ENCODE peak calls at places on chromosome 17, in seven cellular contexts. One of them, this sample, is unnamed.

GRCh38 chr17:7018331-7018964 is 4.4 kb upstream of the BCL6B start:
- DNase-seq in Panc1: no peak
- DNase-seq in pancreas: no peak
- DNase-seq in ascending aorta: no peak
- DNase-seq in kidney: peak
- DNase-seq in fibroblast of lung: no peak
- DNase-seq in Peyer's patch: no peak
- DNase-seq in this sample: no peak

GRCh38 chr17:79911430-79912399 is 72.5 kb upstream of the CBX4 start:
- DNase-seq in fibroblast of lung: no peak
- DNase-seq in kidney: peak
- DNase-seq in pancreas: no peak
- DNase-seq in Panc1: no peak
- DNase-seq in ascending aorta: no peak
- DNase-seq in Peyer's patch: no peak
- DNase-seq in this sample: no peak

GRCh38 chr17:35002876-35003551 is 22.7 kb downstream of the LIG3 start:
- DNase-seq in fibroblast of lung: peak
- DNase-seq in Panc1: no peak
- DNase-seq in Peyer's patch: no peak
- DNase-seq in ascending aorta: no peak
- DNase-seq in kidney: no peak
- DNase-seq in pancreas: no peak
- DNase-seq in this sample: peak

GRCh38 chr17:57955183-57955952 is at the start of gene CUEDC1:
- DNase-seq in pancreas: peak
- DNase-seq in Peyer's patch: peak
- DNase-seq in ascending aorta: no peak
- DNase-seq in Panc1: no peak
- DNase-seq in fibroblast of lung: peak
- DNase-seq in kidney: peak
- DNase-seq in this sample: no peak

GRCh38 chr17:71922439-71922838 is 198.4 kb upstream of the SOX9 start:
- DNase-seq in pancreas: no peak
- DNase-seq in kidney: no peak
- DNase-seq in fibroblast of lung: peak
- DNase-seq in Panc1: peak
- DNase-seq in ascending aorta: no peak
- DNase-seq in Peyer's patch: no peak
- DNase-seq in this sample: no peak

GRCh38 chr17:33765871-33766270 is 472.8 kb upstream of the ASIC2 start:
- DNase-seq in kidney: no peak
- DNase-seq in ascending aorta: no peak
- DNase-seq in Panc1: no peak
- DNase-seq in fibroblast of lung: no peak
- DNase-seq in pancreas: no peak
- DNase-seq in Peyer's patch: no peak
- DNase-seq in this sample: no peak

GRCh38 chr17:50354198-50354597 is 8.3 kb downstream of the XYLT2 start:
- DNase-seq in kidney: no peak
- DNase-seq in ascending aorta: no peak
- DNase-seq in Panc1: no peak
- DNase-seq in pancreas: no peak
- DNase-seq in Peyer's patch: no peak
- DNase-seq in fibroblast of lung: no peak
- DNase-seq in this sample: no peak

GRCh38 chr17:62653831-62654829 is 26.7 kb downstream of the MRC2 start:
- DNase-seq in Peyer's patch: no peak
- DNase-seq in pancreas: peak
- DNase-seq in fibroblast of lung: peak
- DNase-seq in Panc1: no peak
- DNase-seq in kidney: peak
- DNase-seq in ascending aorta: peak
- DNase-seq in this sample: no peak

GRCh38 chr17:13204607-13205237 is 186.9 kb upstream of the ELAC2 start:
- DNase-seq in pancreas: no peak
- DNase-seq in fibroblast of lung: no peak
- DNase-seq in kidney: no peak
- DNase-seq in Peyer's patch: no peak
- DNase-seq in Panc1: no peak
- DNase-seq in ascending aorta: no peak
- DNase-seq in this sample: no peak

GRCh38 chr17:28744104-28744801 is 442 bp downstream of the TRAF4 start:
- DNase-seq in Peyer's patch: peak
- DNase-seq in fibroblast of lung: peak
- DNase-seq in kidney: peak
- DNase-seq in pancreas: peak
- DNase-seq in Panc1: no peak
- DNase-seq in ascending aorta: no peak
- DNase-seq in this sample: no peak

GRCh38 chr17:14428640-14429029 is 127.8 kb downstream of the HS3ST3B1 start:
- DNase-seq in fibroblast of lung: no peak
- DNase-seq in kidney: no peak
- DNase-seq in Peyer's patch: peak
- DNase-seq in ascending aorta: no peak
- DNase-seq in Panc1: no peak
- DNase-seq in pancreas: no peak
- DNase-seq in this sample: no peak

GRCh38 chr17:77408284-77408683 is 267.5 kb downstream of the SEC14L1 start:
- DNase-seq in kidney: peak
- DNase-seq in Peyer's patch: no peak
- DNase-seq in ascending aorta: no peak
- DNase-seq in fibroblast of lung: no peak
- DNase-seq in pancreas: no peak
- DNase-seq in Panc1: no peak
- DNase-seq in this sample: no peak

GRCh38 chr17:38870259-38871165 is 654 bp downstream of the LASP1 start:
- DNase-seq in pancreas: peak
- DNase-seq in kidney: peak
- DNase-seq in fibroblast of lung: peak
- DNase-seq in Panc1: no peak
- DNase-seq in Peyer's patch: peak
- DNase-seq in ascending aorta: no peak
- DNase-seq in this sample: no peak

GRCh38 chr17:19771971-19772630 is 24.0 kb upstream of the ALDH3A1 start:
- DNase-seq in Peyer's patch: no peak
- DNase-seq in fibroblast of lung: no peak
- DNase-seq in ascending aorta: no peak
- DNase-seq in Panc1: no peak
- DNase-seq in kidney: no peak
- DNase-seq in pancreas: no peak
- DNase-seq in this sample: no peak

DNA sequence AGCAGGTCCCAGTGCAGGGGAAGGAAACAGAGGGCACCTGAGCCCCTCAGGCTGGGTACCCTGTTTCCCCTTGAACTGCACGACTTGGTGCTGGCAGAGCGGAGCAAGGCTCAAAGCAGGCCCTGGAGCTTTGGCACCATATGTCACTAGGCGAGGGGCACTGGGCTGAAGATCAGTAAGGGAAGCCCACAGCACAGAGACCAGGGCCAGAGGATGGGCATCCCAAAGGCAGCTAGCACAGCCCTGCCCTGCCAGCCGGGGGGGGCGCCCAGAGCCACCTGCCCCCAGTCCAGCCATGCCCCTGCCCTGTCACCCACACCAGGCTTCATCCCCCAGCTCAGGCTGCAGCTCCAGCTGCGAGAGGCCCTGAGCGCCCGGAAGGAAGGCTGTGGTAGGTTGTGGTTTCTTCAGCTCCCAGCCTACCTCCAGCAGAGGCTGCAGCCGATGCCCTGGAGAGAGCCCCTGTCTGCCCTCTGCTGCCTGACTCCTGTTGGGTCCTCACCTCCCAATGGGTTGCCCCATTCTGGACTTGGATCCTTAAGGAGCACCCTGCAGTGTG is 10.9 kb downstream of the NHERF1 start:
- DNase-seq in fibroblast of lung: no peak
- DNase-seq in Panc1: no peak
- DNase-seq in kidney: peak
- DNase-seq in Peyer's patch: peak
- DNase-seq in pancreas: no peak
- DNase-seq in ascending aorta: no peak
- DNase-seq in this sample: no peak
- H3K4me3 ChIP-seq in fibroblast of lung: no peak
- H3K4me3 ChIP-seq in Panc1: no peak
- H3K4me3 ChIP-seq in kidney: peak
- H3K4me3 ChIP-seq in Peyer's patch: peak
- H3K4me3 ChIP-seq in pancreas: no peak
- H3K4me3 ChIP-seq in ascending aorta: no peak
- H3K4me3 ChIP-seq in this sample: peak

GRCh38 chr17:18362509-18363020 is 785 bp downstream of the SHMT1 start:
- DNase-seq in kidney: peak
- DNase-seq in fibroblast of lung: peak
- DNase-seq in Panc1: no peak
- DNase-seq in ascending aorta: no peak
- DNase-seq in pancreas: peak
- DNase-seq in Peyer's patch: peak
- DNase-seq in this sample: peak
- TF ChIP-seq CTCF in kidney: no peak
- TF ChIP-seq CTCF in fibroblast of lung: no peak
- TF ChIP-seq CTCF in Panc1: no peak
- TF ChIP-seq CTCF in ascending aorta: no peak
- TF ChIP-seq CTCF in pancreas: no peak
- TF ChIP-seq CTCF in Peyer's patch: no peak
- TF ChIP-seq CTCF in this sample: no peak

DNA sequence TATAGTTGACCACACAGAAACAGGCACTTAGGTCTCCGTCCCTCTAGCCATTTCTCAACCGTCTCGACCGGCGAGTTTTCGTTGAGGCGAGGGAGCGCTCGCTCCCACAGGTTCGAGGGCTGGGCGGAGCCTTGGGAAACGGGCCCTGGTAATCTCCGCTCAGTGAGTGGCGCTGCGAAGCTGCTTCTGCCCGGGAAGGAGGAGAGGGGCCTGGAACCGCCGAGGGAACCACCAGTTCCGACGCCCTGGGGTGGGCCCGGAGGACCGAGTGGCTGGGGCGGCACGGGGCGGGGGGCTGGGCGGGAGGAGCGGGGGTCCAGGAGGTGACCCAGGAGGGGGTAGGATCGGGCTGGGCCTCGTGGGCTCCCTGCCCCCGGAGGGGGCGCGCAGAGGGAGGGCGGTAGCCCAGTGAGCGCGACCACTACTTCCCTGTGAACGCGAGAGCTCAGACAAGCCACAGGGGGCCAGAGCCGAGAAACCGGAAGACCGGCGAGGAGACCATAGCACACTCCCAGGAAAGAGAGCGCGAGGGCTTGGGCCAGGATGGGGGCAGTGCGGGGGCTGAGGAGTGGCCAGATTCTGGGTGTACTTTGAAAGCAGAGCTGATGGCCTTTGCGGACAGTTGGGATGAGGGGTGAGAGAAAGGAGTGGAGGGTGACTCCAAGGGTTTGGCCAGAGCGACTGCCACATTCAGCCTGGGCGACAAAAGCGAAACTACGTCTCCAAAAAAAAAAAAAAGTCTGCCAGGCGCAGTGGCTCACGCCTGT is 29.9 kb upstream of the ARL4D start:
- DNase-seq in pancreas: peak
- DNase-seq in Peyer's patch: peak
- DNase-seq in kidney: peak
- DNase-seq in Panc1: no peak
- DNase-seq in fibroblast of lung: peak
- DNase-seq in ascending aorta: no peak
- DNase-seq in this sample: no peak
- H3K4me3 ChIP-seq in pancreas: peak
- H3K4me3 ChIP-seq in Peyer's patch: peak
- H3K4me3 ChIP-seq in kidney: peak
- H3K4me3 ChIP-seq in Panc1: peak
- H3K4me3 ChIP-seq in fibroblast of lung: peak
- H3K4me3 ChIP-seq in ascending aorta: peak
- H3K4me3 ChIP-seq in this sample: no peak

DNA sequence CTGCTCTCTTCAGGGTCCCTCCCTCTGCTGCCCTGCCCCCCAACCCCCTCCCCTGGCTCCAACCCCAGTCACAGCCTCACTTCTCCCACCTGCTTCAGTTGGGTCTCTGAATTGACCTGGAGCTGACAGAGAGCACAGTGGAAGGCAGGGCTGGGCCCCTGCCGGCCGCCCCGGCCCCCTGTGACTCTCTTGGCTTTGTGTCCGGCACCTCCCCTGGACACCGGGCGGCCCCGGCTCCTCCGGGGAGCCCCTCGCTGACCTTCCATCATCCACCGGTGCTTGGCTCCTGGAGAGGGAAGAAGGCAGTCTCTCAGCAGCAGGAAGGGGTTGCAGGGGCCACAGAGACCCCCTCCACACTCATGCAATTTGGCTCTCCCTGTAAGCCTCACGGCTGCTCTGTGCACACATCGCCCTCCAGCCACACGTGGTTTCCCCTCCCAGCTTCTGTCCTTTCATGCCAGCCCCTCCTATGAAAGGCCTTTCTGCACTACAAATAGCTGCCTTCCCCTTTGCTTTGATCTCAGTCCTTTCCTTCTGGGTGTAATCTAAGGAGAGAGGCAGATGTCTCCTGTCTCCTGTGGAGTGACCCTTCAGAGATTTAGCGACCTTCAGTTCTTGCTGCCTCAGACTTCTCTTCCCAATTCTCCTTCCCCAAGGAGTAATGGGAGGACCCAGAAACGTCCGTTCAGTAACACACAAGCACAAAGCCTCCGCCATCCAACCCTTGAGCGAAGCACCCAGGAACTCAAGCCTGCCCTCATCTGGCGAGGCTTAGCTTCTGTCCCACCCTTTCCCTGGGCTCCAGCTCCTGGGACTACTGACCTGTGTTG is 8.3 kb downstream of the NKIRAS2 start:
- DNase-seq in fibroblast of lung: no peak
- DNase-seq in Peyer's patch: no peak
- DNase-seq in Panc1: no peak
- DNase-seq in pancreas: no peak
- DNase-seq in kidney: no peak
- DNase-seq in ascending aorta: no peak
- DNase-seq in this sample: no peak
- TF ChIP-seq CTCF in fibroblast of lung: peak
- TF ChIP-seq CTCF in Peyer's patch: peak
- TF ChIP-seq CTCF in Panc1: peak
- TF ChIP-seq CTCF in pancreas: no peak
- TF ChIP-seq CTCF in kidney: no peak
- TF ChIP-seq CTCF in ascending aorta: no peak
- TF ChIP-seq CTCF in this sample: peak

GRCh38 chr17:59330314-59330942 is 1.0 kb upstream of the YPEL2 start:
- DNase-seq in ascending aorta: peak
- DNase-seq in kidney: peak
- DNase-seq in pancreas: peak
- DNase-seq in fibroblast of lung: no peak
- DNase-seq in Peyer's patch: peak
- DNase-seq in Panc1: no peak
- DNase-seq in this sample: peak
- H3K4me3 ChIP-seq in ascending aorta: peak
- H3K4me3 ChIP-seq in kidney: peak
- H3K4me3 ChIP-seq in pancreas: peak
- H3K4me3 ChIP-seq in fibroblast of lung: no peak
- H3K4me3 ChIP-seq in Peyer's patch: peak
- H3K4me3 ChIP-seq in Panc1: peak
- H3K4me3 ChIP-seq in this sample: peak

DNA sequence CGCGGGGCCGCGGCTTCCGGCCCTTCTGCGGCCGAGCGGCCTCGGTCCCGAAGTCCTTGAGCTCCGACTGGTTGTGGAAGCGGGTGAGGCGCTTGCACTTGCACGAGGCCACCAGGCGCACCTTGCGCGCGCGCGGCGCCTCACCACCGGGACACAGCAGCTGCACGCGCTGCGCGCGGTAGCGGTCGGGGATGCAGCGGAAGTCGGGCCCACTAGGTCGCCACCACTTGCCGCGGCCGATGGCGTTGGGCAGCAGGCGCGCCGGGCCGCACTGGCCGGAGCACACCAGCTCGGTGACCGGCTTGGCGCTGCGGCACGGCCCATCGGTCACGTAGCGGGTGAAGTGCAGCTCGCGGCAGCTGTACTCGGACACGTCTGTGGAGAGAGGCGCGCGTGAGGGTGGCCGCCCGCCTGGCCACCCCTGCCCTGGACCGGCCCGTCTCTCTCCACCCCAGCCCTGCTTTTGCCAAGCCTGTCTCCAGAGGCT is 3.2 kb downstream of the SOST start:
- DNase-seq in ascending aorta: no peak
- DNase-seq in pancreas: no peak
- DNase-seq in Peyer's patch: no peak
- DNase-seq in fibroblast of lung: peak
- DNase-seq in kidney: peak
- DNase-seq in Panc1: no peak
- DNase-seq in this sample: no peak
- TF ChIP-seq CTCF in ascending aorta: no peak
- TF ChIP-seq CTCF in pancreas: no peak
- TF ChIP-seq CTCF in Peyer's patch: no peak
- TF ChIP-seq CTCF in fibroblast of lung: no peak
- TF ChIP-seq CTCF in kidney: no peak
- TF ChIP-seq CTCF in Panc1: no peak
- TF ChIP-seq CTCF in this sample: no peak